ENCODE peak calls at places on chromosomes 11 and 22, in seven cellular contexts. K is fibroblast of mammary gland, J is caudate nucleus, E is renal cortical epithelial cell, X is HEK293T, S is fibroblast of the conjunctiva, U is EH. A is an unnamed sample.

GRCh38 chr22:23762866-23763578 is at the start of gene C22orf15:
- DNase-seq in K (no peak), J (no peak), E (no peak), X (no peak), S (no peak), U (peak; percentile 85), A (no peak)

GRCh38 chr11:12235945-12236743 is 125.8 kb downstream of the MICAL2 start:
- DNase-seq in K (peak; percentile 72), J (no peak), E (peak; percentile 65), X (peak; percentile 52), S (peak; percentile 47), U (peak; percentile 78), A (no peak)

GRCh38 chr11:17525570-17525969 is 18.6 kb downstream of the USH1C start:
- DNase-seq in K (no peak), J (no peak), E (peak; percentile 48), X (no peak), S (no peak), U (no peak), A (no peak)

GRCh38 chr22:46028069-46028991 is 51.4 kb upstream of the WNT7B start:
- DNase-seq in K (no peak), J (no peak), E (no peak), X (no peak), S (no peak), U (no peak), A (no peak)

GRCh38 chr22:46731246-46732040 is 6.6 kb downstream of the CERK start:
- DNase-seq in K (no peak), J (no peak), E (peak; percentile 66), X (no peak), S (no peak), U (peak; percentile 62), A (no peak)

GRCh38 chr11:61963282-61964057 is 4.0 kb downstream of the FTH1 start:
- DNase-seq in K (peak; percentile 69), J (no peak), E (peak; percentile 87), X (no peak), S (peak; percentile 64), U (peak; percentile 70), A (no peak)

GRCh38 chr22:27811778-27812177 is 10.2 kb upstream of the MN1 start:
- DNase-seq in K (no peak), J (no peak), E (no peak), X (no peak), S (no peak), U (no peak), A (no peak)

GRCh38 chr11:69297926-69298777 is 4.2 kb downstream of the MYEOV start:
- DNase-seq in K (peak; percentile 92), J (no peak), E (peak; percentile 98), X (no peak), S (peak; percentile 58), U (peak; percentile 92), A (no peak)

A was measured in skeletal muscle cell.